ENCODE peak calls at places on chromosome 9, in seven cellular contexts. K is HepG2, X is HCT116, M is K562, W is SK-N-SH, H is GM12878, G is H1. D is an unnamed sample.

GRCh38 chr9:125850763-125851162 is 103.6 kb downstream of the PBX3 start:
- DNase-seq in K (peak; percentile 78), X (no peak), M (no peak), W (no peak), H (no peak), G (no peak), D (no peak)

GRCh38 chr9:84139296-84140100 is 158.9 kb downstream of the RMI1 start:
- DNase-seq in K (no peak), X (no peak), M (no peak), W (no peak), H (peak; percentile 30), G (no peak), D (no peak)

GRCh38 chr9:15211994-15212501 is 95.0 kb downstream of the TTC39B start:
- DNase-seq in K (peak; percentile 70), X (no peak), M (no peak), W (no peak), H (no peak), G (no peak), D (no peak)

GRCh38 chr9:132234501-132235045 is 72.7 kb downstream of the NTNG2 start:
- DNase-seq in K (no peak), X (no peak), M (no peak), W (peak; percentile 65), H (no peak), G (no peak), D (no peak)

GRCh38 chr9:130298663-130299279 is 33.2 kb downstream of the HMCN2 start:
- DNase-seq in K (peak; percentile 6), X (no peak), M (peak; percentile 79), W (no peak), H (no peak), G (peak; percentile 82), D (no peak)

GRCh38 chr9:127980056-127980705 is 608 bp downstream of the EEIG1 start:
- DNase-seq in K (no peak), X (no peak), M (peak; percentile 87), W (peak; percentile 75), H (no peak), G (peak; percentile 72), D (no peak)

GRCh38 chr9:101269596-101270324 is 115.0 kb downstream of the BAAT start:
- DNase-seq in K (no peak), X (no peak), M (no peak), W (no peak), H (no peak), G (no peak), D (no peak)

GRCh38 chr9:82201186-82201585 is 212.6 kb downstream of the SPATA31D1 start:
- DNase-seq in K (no peak), X (no peak), M (no peak), W (no peak), H (no peak), G (no peak), D (no peak)

GRCh38 chr9:74609671-74610416 is 112.7 kb downstream of the RORB start:
- DNase-seq in K (no peak), X (no peak), M (no peak), W (peak; percentile 15), H (no peak), G (no peak), D (no peak)

GRCh38 chr9:98080346-98080745 is 23.8 kb downstream of the NANS start:
- DNase-seq in K (no peak), X (no peak), M (no peak), W (no peak), H (no peak), G (no peak), D (no peak)

GRCh38 chr9:129258124-129258822 is 80.2 kb upstream of the IER5L start:
- DNase-seq in K (peak; percentile 61), X (peak; percentile 77), M (peak; percentile 100), W (peak; percentile 100), H (no peak), G (peak; percentile 96), D (peak; percentile 17)

GRCh38 chr9:23162789-23163188 is 663.3 kb downstream of the ELAVL2 start:
- DNase-seq in K (no peak), X (no peak), M (no peak), W (no peak), H (no peak), G (no peak), D (no peak)

GRCh38 chr9:34961574-34962480 is 3.7 kb downstream of the PHF24 start:
- DNase-seq in K (no peak), X (no peak), M (no peak), W (no peak), H (no peak), G (no peak), D (no peak)

GRCh38 chr9:78781681-78782080 is 484.8 kb downstream of the PSAT1 start:
- DNase-seq in K (no peak), X (no peak), M (no peak), W (no peak), H (no peak), G (no peak), D (no peak)

GRCh38 chr9:76859860-76860259 is 46.1 kb downstream of the PRUNE2 start:
- DNase-seq in K (no peak), X (no peak), M (no peak), W (no peak), H (no peak), G (no peak), D (no peak)

GRCh38 chr9:123816817-123817472 is 113.0 kb downstream of the DENND1A start:
- DNase-seq in K (no peak), X (no peak), M (peak; percentile 14), W (no peak), H (no peak), G (no peak), D (no peak)

GRCh38 chr9:81557957-81558791 is 131.2 kb downstream of the TLE1 start:
- DNase-seq in K (no peak), X (no peak), M (no peak), W (no peak), H (no peak), G (no peak), D (no peak)

GRCh38 chr9:16715404-16715803 is 155.1 kb downstream of the BNC2 start:
- DNase-seq in K (no peak), X (no peak), M (no peak), W (no peak), H (no peak), G (no peak), D (no peak)

GRCh38 chr9:29799227-29799626 is 2225.9 kb upstream of the C9orf72 start:
- DNase-seq in K (peak; percentile 15), X (no peak), M (no peak), W (no peak), H (no peak), G (no peak), D (no peak)

GRCh38 chr9:89168901-89169813 is 9.5 kb downstream of the SHC3 start:
- DNase-seq in K (no peak), X (no peak), M (no peak), W (no peak), H (no peak), G (no peak), D (no peak)

GRCh38 chr9:70260007-70260443 is 1.2 kb downstream of the SMC5 start:
- DNase-seq in K (no peak), X (no peak), M (no peak), W (no peak), H (no peak), G (no peak), D (no peak)

GRCh38 chr9:128946945-128947422 is 419 bp downstream of the DOLK start:
- DNase-seq in K (no peak), X (no peak), M (no peak), W (no peak), H (no peak), G (no peak), D (no peak)

GRCh38 chr9:5592904-5593303 is 36.0 kb upstream of the RIC1 start:
- DNase-seq in K (no peak), X (no peak), M (no peak), W (no peak), H (no peak), G (no peak), D (no peak)
- H3K4me1 ChIP-seq in K (no peaks in the 10 kb centered on the region), X (no peaks in the 10 kb centered on the region), M (no peaks in the 10 kb centered on the region), W (no peaks in the 10 kb centered on the region), H (peaks cover 52% of the 10 kb centered on the region), G (no peaks in the 10 kb centered on the region), D (no peaks in the 10 kb centered on the region)

GRCh38 chr9:136010615-136011341 is 49.6 kb upstream of the UBAC1 start:
- DNase-seq in K (no peak), X (no peak), M (no peak), W (no peak), H (no peak), G (no peak), D (no peak)
- TF ChIP-seq SIN3A in K (no peak), X (no peak), M (no peak), W (no peak), H (no peak), G (no peak), D (no peak)

DNA sequence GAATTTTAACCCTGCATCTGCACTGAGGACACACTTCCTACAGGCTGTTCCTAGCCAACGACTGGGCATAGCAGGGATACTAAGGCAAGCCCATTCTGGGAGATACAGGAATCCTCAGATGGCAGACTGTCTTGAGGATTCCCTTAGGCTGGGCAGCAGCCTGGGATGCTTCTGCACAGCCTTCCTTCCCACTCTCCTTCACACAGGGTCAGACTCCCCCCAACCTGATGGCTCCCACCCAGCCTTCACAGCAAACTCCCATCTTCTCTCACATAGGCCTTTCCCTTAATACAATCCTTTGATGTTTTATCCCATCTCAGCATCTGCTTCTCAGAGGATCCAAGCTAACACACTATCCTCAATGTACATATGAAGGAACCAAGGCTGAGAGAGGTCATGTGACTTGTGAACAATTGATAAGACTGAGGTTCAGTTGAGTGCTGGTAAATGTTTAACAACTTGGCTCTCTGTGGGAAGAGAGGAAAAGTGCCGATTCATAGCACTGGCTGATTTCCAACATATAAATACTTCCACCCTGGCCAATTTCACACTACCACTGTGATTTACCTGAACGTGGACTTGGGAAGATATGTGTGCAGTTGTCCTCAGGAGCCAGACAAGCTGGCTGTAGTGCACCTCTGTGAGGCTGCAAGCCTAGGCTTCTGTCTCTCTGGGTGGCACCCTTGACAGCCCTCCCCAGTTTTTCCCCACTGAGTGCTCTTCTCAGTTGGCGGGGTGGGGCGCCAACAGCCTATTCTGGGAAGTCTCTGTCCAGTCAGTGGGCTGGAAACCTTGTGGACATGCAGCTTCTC is 120.2 kb upstream of the TRIM32 start:
- DNase-seq in K (peak; percentile 96), X (no peak), M (no peak), W (no peak), H (no peak), G (no peak), D (no peak)
- H3K4me3 ChIP-seq in K (no peak overlapping the region), X (no peak overlapping the region), M (no peak overlapping the region), W (no peak overlapping the region), H (no peak overlapping the region), G (no peak overlapping the region), D (no peak overlapping the region)

DNA sequence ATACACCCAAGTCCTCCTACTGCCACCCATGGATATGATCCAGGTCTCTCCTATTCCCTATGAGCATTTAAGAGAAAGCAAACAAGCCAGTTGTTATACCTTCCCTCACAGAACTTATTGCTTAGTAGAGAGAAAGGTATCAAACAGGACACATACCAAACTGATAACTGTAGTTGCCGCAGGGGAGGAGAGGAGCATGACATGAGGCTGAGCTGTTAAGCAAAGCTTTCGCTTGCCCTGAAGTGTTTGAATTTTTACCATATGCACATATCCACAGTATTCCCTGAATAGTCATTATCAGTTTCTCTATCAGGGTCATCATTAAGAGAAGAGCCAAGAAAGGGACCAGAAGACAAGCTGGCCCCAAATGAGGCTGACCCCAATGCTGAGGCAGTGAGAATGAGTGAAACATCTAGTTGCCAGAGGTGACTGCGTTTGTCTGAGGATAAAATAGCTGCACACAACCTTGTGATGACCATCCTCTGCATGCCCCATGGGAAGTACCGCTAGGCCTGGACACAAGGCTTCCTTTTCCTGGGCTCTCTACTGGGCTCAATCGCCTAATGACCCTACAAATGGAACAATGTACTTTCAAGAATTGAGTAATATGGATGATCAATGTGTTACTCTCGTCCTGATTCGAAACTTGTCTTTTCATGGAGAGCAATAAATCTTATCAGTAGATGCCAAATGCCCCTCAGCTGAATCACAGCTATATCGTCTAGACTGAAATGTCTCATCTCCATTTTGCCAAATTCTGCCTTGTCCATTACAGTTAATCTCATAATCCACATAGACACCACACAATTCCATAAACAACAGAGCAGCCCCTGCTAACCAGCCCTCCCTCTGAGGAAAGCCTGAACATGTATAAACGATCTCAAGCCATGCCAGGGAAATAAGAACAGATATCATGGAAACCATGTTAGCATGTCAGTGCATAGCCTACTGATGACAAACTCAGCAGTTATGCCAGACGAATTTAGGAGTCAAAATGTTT is 4.3 kb upstream of the IFNK start:
- DNase-seq in K (no peak), X (no peak), M (no peak), W (no peak), H (no peak), G (no peak), D (no peak)
- H3K4me1 ChIP-seq in K (no peaks in the 10 kb centered on the region), X (no peaks in the 10 kb centered on the region), M (no peaks in the 10 kb centered on the region), W (no peaks in the 10 kb centered on the region), H (no peaks in the 10 kb centered on the region), G (no peaks in the 10 kb centered on the region), D (no peaks in the 10 kb centered on the region)